ENCODE peak calls at places on chromosomes 1 and 21, in eight cellular contexts. One of them, this sample, is unnamed.

GRCh38 chr1:89652373-89652772 is 19.5 kb downstream of the LRRC8C start:
- ATAC-seq in lung: no peak
- ATAC-seq in lower lobe of right lung: no peak
- ATAC-seq in heart right ventricle: no peak
- ATAC-seq in left lung: no peak
- ATAC-seq in right cardiac atrium: no peak
- ATAC-seq in aorta: no peak
- ATAC-seq in RWPE2: no peak
- ATAC-seq in this sample: no peak

GRCh38 chr1:219293440-219293839 is 119.8 kb downstream of the LYPLAL1 start:
- ATAC-seq in RWPE2: no peak
- ATAC-seq in lung: no peak
- ATAC-seq in right cardiac atrium: no peak
- ATAC-seq in left lung: no peak
- ATAC-seq in heart right ventricle: no peak
- ATAC-seq in lower lobe of right lung: no peak
- ATAC-seq in aorta: no peak
- ATAC-seq in this sample: no peak

GRCh38 chr1:23577056-23577985 is 18.0 kb upstream of the ID3 start:
- ATAC-seq in aorta: peak; percentile 80
- ATAC-seq in lung: no peak
- ATAC-seq in right cardiac atrium: peak; percentile 75
- ATAC-seq in RWPE2: peak; percentile 92
- ATAC-seq in lower lobe of right lung: peak; percentile 54
- ATAC-seq in heart right ventricle: peak; percentile 78
- ATAC-seq in left lung: peak; percentile 68
- ATAC-seq in this sample: peak; percentile 62

GRCh38 chr1:77888429-77889239 is at the start of gene NEXN:
- ATAC-seq in RWPE2: peak; percentile 62
- ATAC-seq in lung: peak; percentile 72
- ATAC-seq in heart right ventricle: peak; percentile 92
- ATAC-seq in left lung: peak; percentile 83
- ATAC-seq in aorta: peak; percentile 90
- ATAC-seq in lower lobe of right lung: peak; percentile 87
- ATAC-seq in right cardiac atrium: peak; percentile 94
- ATAC-seq in this sample: peak; percentile 88

GRCh38 chr1:74773540-74773939 is 40.6 kb downstream of the TYW3 start:
- ATAC-seq in right cardiac atrium: no peak
- ATAC-seq in heart right ventricle: no peak
- ATAC-seq in lower lobe of right lung: no peak
- ATAC-seq in lung: no peak
- ATAC-seq in left lung: no peak
- ATAC-seq in RWPE2: no peak
- ATAC-seq in aorta: no peak
- ATAC-seq in this sample: no peak

GRCh38 chr21:42154237-42155044 is 64.5 kb upstream of the ABCG1 start:
- ATAC-seq in aorta: no peak
- ATAC-seq in RWPE2: no peak
- ATAC-seq in heart right ventricle: no peak
- ATAC-seq in left lung: no peak
- ATAC-seq in right cardiac atrium: no peak
- ATAC-seq in lower lobe of right lung: no peak
- ATAC-seq in lung: no peak
- ATAC-seq in this sample: no peak

GRCh38 chr1:35505911-35506798 is 51.0 kb downstream of the KIAA0319L start:
- ATAC-seq in aorta: no peak
- ATAC-seq in left lung: peak; percentile 75
- ATAC-seq in RWPE2: peak; percentile 58
- ATAC-seq in heart right ventricle: peak; percentile 59
- ATAC-seq in lung: peak; percentile 11
- ATAC-seq in right cardiac atrium: peak; percentile 71
- ATAC-seq in lower lobe of right lung: peak; percentile 71
- ATAC-seq in this sample: no peak

GRCh38 chr1:214540324-214540723 is 11.1 kb downstream of the PTPN14 start:
- ATAC-seq in lung: no peak
- ATAC-seq in left lung: peak; percentile 48
- ATAC-seq in aorta: no peak
- ATAC-seq in lower lobe of right lung: no peak
- ATAC-seq in right cardiac atrium: peak; percentile 77
- ATAC-seq in heart right ventricle: peak; percentile 57
- ATAC-seq in RWPE2: no peak
- ATAC-seq in this sample: no peak

GRCh38 chr1:154814106-154814505 is 56.0 kb downstream of the KCNN3 start:
- ATAC-seq in right cardiac atrium: no peak
- ATAC-seq in aorta: no peak
- ATAC-seq in lower lobe of right lung: no peak
- ATAC-seq in heart right ventricle: no peak
- ATAC-seq in lung: no peak
- ATAC-seq in RWPE2: no peak
- ATAC-seq in left lung: no peak
- ATAC-seq in this sample: no peak

DNA sequence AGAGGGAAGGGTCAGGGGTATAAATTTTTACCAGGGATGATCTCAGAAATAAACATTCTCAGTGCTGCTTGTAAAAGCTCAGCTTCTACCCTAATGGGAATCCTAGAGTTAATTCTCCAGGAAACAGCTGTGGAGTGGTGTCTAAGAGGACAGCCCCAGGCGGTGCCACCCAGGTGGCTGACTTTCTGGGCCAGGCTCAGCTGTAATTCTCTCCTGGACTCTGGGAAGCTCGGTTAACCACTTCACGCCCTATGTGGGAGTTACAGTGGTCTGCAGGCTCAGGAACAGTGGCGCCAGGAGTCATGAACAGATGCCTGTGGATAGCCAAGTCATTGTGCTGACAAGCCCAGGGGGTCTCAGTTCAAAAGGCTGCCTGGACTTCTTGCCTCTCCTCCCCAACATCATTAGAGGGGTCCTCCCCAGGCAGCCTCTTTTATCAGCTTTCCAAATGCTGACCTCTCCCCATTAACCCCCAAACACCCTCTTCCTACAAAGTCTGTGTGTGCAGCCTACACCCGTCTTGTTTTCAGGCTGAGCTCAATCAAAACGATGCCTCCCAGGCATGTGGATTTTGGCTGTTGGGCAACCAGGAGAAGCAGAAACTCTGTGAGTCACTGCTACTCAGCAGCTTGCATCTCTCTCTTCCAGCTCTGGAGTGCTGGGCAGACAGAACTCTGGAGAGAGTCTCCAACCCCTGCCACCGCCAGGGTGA is 1.2 kb downstream of the HHIPL2 start:
- ATAC-seq in heart right ventricle: no peak
- ATAC-seq in RWPE2: peak; percentile 97
- ATAC-seq in lung: no peak
- ATAC-seq in right cardiac atrium: peak; percentile 74
- ATAC-seq in left lung: peak; percentile 80
- ATAC-seq in lower lobe of right lung: peak; percentile 61
- ATAC-seq in aorta: no peak
- ATAC-seq in this sample: no peak
- H3K27me3 ChIP-seq in heart right ventricle: peaks cover 50% of the 10 kb centered on the region
- H3K27me3 ChIP-seq in RWPE2: no peaks in the 10 kb centered on the region
- H3K27me3 ChIP-seq in lung: no peaks in the 10 kb centered on the region
- H3K27me3 ChIP-seq in right cardiac atrium: no peaks in the 10 kb centered on the region
- H3K27me3 ChIP-seq in left lung: peaks cover 31% of the 10 kb centered on the region
- H3K27me3 ChIP-seq in lower lobe of right lung: peaks cover 10% of the 10 kb centered on the region
- H3K27me3 ChIP-seq in aorta: no peaks in the 10 kb centered on the region
- H3K27me3 ChIP-seq in this sample: peaks cover 43% of the 10 kb centered on the region

GRCh38 chr1:192668434-192668983 is 32.6 kb downstream of the RGS13 start:
- ATAC-seq in lower lobe of right lung: no peak
- ATAC-seq in aorta: no peak
- ATAC-seq in left lung: no peak
- ATAC-seq in heart right ventricle: no peak
- ATAC-seq in lung: no peak
- ATAC-seq in RWPE2: peak; percentile 42
- ATAC-seq in right cardiac atrium: no peak
- ATAC-seq in this sample: no peak
- H3K27ac ChIP-seq in lower lobe of right lung: no peak overlapping the region
- H3K27ac ChIP-seq in aorta: no peak overlapping the region
- H3K27ac ChIP-seq in left lung: no peak overlapping the region
- H3K27ac ChIP-seq in heart right ventricle: no peak overlapping the region
- H3K27ac ChIP-seq in lung: no peak overlapping the region
- H3K27ac ChIP-seq in RWPE2: no peak overlapping the region
- H3K27ac ChIP-seq in right cardiac atrium: no peak overlapping the region
- H3K27ac ChIP-seq in this sample: no peak overlapping the region

DNA sequence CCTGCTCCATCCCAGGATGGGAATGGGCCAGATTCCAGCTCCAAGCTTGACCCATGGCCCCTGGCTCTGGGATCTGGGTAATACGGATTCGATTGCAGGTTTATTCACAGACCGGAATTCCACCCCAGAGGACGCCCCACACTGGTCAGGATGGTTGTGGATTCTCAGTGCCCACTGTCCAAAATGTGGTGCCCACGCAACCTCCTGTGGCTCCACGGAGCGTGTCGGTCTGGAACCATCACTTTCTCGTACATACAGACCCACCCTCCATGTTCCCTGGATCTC is 31.6 kb downstream of the KRTAP10-1 start:
- ATAC-seq in lung: no peak
- ATAC-seq in heart right ventricle: no peak
- ATAC-seq in RWPE2: no peak
- ATAC-seq in aorta: no peak
- ATAC-seq in lower lobe of right lung: no peak
- ATAC-seq in right cardiac atrium: no peak
- ATAC-seq in left lung: no peak
- ATAC-seq in this sample: no peak
- H3K27me3 ChIP-seq in lung: no peaks in the 10 kb centered on the region
- H3K27me3 ChIP-seq in heart right ventricle: peaks cover 13% of the 10 kb centered on the region
- H3K27me3 ChIP-seq in RWPE2: no peaks in the 10 kb centered on the region
- H3K27me3 ChIP-seq in aorta: no peaks in the 10 kb centered on the region
- H3K27me3 ChIP-seq in lower lobe of right lung: peaks cover 18% of the 10 kb centered on the region
- H3K27me3 ChIP-seq in right cardiac atrium: no peaks in the 10 kb centered on the region
- H3K27me3 ChIP-seq in left lung: peaks cover 64% of the 10 kb centered on the region
- H3K27me3 ChIP-seq in this sample: peaks cover 72% of the 10 kb centered on the region

DNA sequence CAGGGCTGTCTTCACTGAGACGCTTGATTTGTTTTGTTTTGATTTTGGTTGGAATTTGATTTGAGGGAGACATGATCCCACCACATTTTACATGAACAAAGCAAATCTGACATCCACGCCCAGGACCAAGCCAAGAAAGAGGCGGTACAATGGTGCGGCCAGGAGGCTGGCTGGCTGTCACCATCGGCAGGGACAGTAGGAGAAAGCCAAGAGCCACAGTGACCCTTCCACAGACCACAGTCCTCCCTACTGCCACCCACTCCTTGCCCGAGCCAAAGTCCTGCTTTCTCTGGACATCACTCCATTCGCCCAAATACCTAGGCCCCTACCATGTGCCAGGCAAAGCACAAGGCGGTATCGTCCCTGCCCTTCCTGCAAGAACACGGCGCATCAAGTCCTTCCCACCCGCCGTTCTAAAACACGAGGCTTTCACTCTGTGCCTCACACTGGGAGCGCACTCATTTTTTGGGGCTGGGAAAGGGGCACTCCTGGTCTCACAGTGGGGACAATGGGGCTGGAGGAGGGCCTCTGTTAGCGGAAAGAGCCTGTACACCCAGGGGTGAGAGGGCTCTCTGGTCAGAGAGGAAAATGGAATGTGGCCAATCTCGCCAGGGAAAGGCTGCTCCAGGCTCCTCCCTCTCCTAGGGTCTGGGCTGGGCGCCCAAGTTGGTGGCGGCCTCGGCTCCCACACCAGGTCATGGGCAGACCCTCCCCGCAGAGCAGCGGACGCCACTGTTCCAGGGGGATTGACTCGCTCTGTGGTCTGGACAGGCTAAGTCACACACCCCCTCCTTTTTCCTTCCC is 26.5 kb downstream of the SSBP3 start:
- ATAC-seq in left lung: peak; percentile 31
- ATAC-seq in aorta: peak; percentile 38
- ATAC-seq in right cardiac atrium: peak; percentile 71
- ATAC-seq in RWPE2: no peak
- ATAC-seq in lung: no peak
- ATAC-seq in lower lobe of right lung: peak; percentile 21
- ATAC-seq in heart right ventricle: peak; percentile 80
- ATAC-seq in this sample: peak; percentile 35
- H3K27ac ChIP-seq in left lung: no peak overlapping the region
- H3K27ac ChIP-seq in aorta: no peak overlapping the region
- H3K27ac ChIP-seq in right cardiac atrium: peak overlapping the region; percentile 46
- H3K27ac ChIP-seq in RWPE2: no peak overlapping the region
- H3K27ac ChIP-seq in lung: no peak overlapping the region
- H3K27ac ChIP-seq in lower lobe of right lung: no peak overlapping the region
- H3K27ac ChIP-seq in heart right ventricle: peak overlapping the region; percentile 82
- H3K27ac ChIP-seq in this sample: no peak overlapping the region

This sample was measured in gastroesophageal sphincter.